ENCODE peak calls at places on chromosomes 13 and 19, in four cellular contexts. L is GM12878, D is H1, I is HepG2. Q is an unnamed sample.

GRCh38 chr19:2050349-2050990 is 574 bp downstream of the MKNK2 start:
- DNase-seq in L (no peak), D (no peak), I (no peak), Q (no peak)

GRCh38 chr13:24834902-24835510 is 71.0 kb downstream of the RNF17 start:
- DNase-seq in L (no peak), D (no peak), I (no peak), Q (no peak)

GRCh38 chr19:56476671-56477428 is at the start of gene ZNF667:
- DNase-seq in L (no peak), D (no peak), I (no peak), Q (no peak)

GRCh38 chr13:77857810-77858209 is 60.8 kb downstream of the EDNRB start:
- DNase-seq in L (no peak), D (no peak), I (no peak), Q (no peak)

GRCh38 chr19:28670894-28671293 is 542.1 kb downstream of the UQCRFS1 start:
- DNase-seq in L (no peak), D (no peak), I (no peak), Q (no peak)

GRCh38 chr13:50715402-50716146 is 127.9 kb downstream of the DLEU7 start:
- DNase-seq in L (no peak), D (no peak), I (no peak), Q (no peak)

GRCh38 chr13:41825691-41826090 is 135.2 kb downstream of the VWA8 start:
- DNase-seq in L (no peak), D (no peak), I (no peak), Q (no peak)

GRCh38 chr13:45441633-45442032 is 23.1 kb upstream of the COG3 start:
- DNase-seq in L (peak; percentile 60), D (no peak), I (peak; percentile 70), Q (no peak)

GRCh38 chr13:30312859-30313258 is 5.5 kb upstream of the KATNAL1 start:
- DNase-seq in L (no peak), D (no peak), I (no peak), Q (no peak)

GRCh38 chr19:54133312-54133956 is 4.1 kb upstream of the CNOT3 start:
- DNase-seq in L (no peak), D (peak; percentile 78), I (peak; percentile 84), Q (no peak)

GRCh38 chr13:24209138-24209537 is 48.6 kb downstream of the SPATA13 start:
- DNase-seq in L (no peak), D (no peak), I (no peak), Q (no peak)

GRCh38 chr13:110339263-110339662 is 32.2 kb downstream of the COL4A2 start:
- DNase-seq in L (no peak), D (no peak), I (no peak), Q (no peak)

GRCh38 chr19:58196911-58197616 is 14.2 kb downstream of the ZNF274 start:
- DNase-seq in L (no peak), D (no peak), I (peak; percentile 10), Q (no peak)

GRCh38 chr13:30745917-30746686 is 10.8 kb downstream of the ALOX5AP start:
- DNase-seq in L (no peak), D (no peak), I (peak; percentile 65), Q (no peak)

GRCh38 chr13:81639984-81640582 is 1299.2 kb upstream of the SPRY2 start:
- DNase-seq in L (no peak), D (no peak), I (peak; percentile 25), Q (no peak)

GRCh38 chr19:8609210-8610040 is 1.1 kb downstream of the ADAMTS10 start:
- DNase-seq in L (no peak), D (peak; percentile 36), I (peak; percentile 32), Q (no peak)

GRCh38 chr19:48714759-48715261 is 4.7 kb downstream of the MAMSTR start:
- DNase-seq in L (no peak), D (no peak), I (no peak), Q (no peak)

GRCh38 chr19:14400913-14401312 is 18.2 kb downstream of the DDX39A start:
- DNase-seq in L (peak; percentile 49), D (no peak), I (no peak), Q (no peak)

GRCh38 chr13:21014666-21015170 is 46.7 kb downstream of the LATS2 start:
- DNase-seq in L (no peak), D (no peak), I (peak; percentile 79), Q (no peak)

GRCh38 chr13:57408312-57408711 is 223.2 kb upstream of the PCDH17 start:
- DNase-seq in L (no peak), D (no peak), I (no peak), Q (no peak)

GRCh38 chr13:105603283-105603682 is 932.2 kb downstream of the EFNB2 start:
- DNase-seq in L (no peak), D (no peak), I (no peak), Q (no peak)

GRCh38 chr13:99303863-99304521 is 3.2 kb downstream of the GPR183 start:
- DNase-seq in L (no peak), D (no peak), I (no peak), Q (no peak)

GRCh38 chr13:99299545-99300341 is 7.5 kb downstream of the GPR183 start:
- DNase-seq in L (no peak), D (no peak), I (no peak), Q (no peak)

GRCh38 chr13:99301056-99301838 is 6.0 kb downstream of the GPR183 start:
- DNase-seq in L (no peak), D (no peak), I (no peak), Q (no peak)

GRCh38 chr13:99302637-99303505 is 4.3 kb downstream of the GPR183 start:
- DNase-seq in L (no peak), D (no peak), I (no peak), Q (no peak)

GRCh38 chr13:99301913-99302636 is 5.1 kb downstream of the GPR183 start:
- DNase-seq in L (no peak), D (no peak), I (no peak), Q (no peak)
- H3K9me3 ChIP-seq in L (no peaks in the 10 kb centered on the region), D (no peaks in the 10 kb centered on the region), I (no peaks in the 10 kb centered on the region), Q (no peaks in the 10 kb centered on the region)

GRCh38 chr13:39602614-39603366 is at the start of gene LHFPL6:
- DNase-seq in L (no peak), D (peak; percentile 46), I (peak; percentile 3), Q (peak; percentile 58)

GRCh38 chr13:39601636-39602035 is 1.4 kb downstream of the LHFPL6 start:
- DNase-seq in L (no peak), D (no peak), I (no peak), Q (no peak)

GRCh38 chr13:39604736-39605135 is 1.7 kb upstream of the LHFPL6 start:
- DNase-seq in L (no peak), D (no peak), I (no peak), Q (no peak)

GRCh38 chr13:39602277-39602613 is 748 bp downstream of the LHFPL6 start:
- DNase-seq in L (no peak), D (no peak), I (no peak), Q (no peak)

DNA sequence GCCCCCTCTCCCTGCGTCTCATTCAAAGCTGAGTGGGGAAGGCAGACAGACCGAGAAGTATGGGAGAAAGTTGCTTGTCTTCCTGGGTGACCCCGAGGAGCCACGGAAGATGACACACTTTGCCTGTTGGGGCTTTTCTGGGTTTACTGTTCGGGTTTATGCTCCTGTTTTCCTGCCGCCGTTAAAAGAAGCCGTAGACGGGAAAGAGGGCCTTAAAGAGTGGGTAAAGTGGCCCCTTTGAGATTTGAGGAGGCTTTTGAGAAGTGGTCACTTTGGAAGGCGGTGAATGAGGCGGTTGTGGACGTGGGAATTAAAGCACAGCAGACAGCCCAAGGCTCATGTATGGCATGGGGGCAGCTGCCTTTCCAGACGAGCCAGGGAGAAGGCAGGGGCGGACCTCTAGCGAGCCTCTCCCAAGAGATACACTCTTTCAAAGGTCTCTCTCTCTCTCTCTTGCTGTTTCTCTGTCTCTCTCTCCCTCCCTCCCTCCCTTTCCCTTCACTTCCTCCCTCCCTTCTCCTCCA is 493 bp upstream of the LHFPL6 start:
- DNase-seq in L (no peak), D (no peak), I (no peak), Q (no peak)
- TF ChIP-seq SUZ12 in L (no peak), D (no peak), I (no peak), Q (no peak)

GRCh38 chr13:94966380-94966779 is 254.0 kb upstream of the SOX21 start:
- DNase-seq in L (no peak), D (no peak), I (no peak), Q (no peak)
- H3K9me3 ChIP-seq in L (no peaks in the 10 kb centered on the region), D (no peaks in the 10 kb centered on the region), I (no peaks in the 10 kb centered on the region), Q (no peaks in the 10 kb centered on the region)

DNA sequence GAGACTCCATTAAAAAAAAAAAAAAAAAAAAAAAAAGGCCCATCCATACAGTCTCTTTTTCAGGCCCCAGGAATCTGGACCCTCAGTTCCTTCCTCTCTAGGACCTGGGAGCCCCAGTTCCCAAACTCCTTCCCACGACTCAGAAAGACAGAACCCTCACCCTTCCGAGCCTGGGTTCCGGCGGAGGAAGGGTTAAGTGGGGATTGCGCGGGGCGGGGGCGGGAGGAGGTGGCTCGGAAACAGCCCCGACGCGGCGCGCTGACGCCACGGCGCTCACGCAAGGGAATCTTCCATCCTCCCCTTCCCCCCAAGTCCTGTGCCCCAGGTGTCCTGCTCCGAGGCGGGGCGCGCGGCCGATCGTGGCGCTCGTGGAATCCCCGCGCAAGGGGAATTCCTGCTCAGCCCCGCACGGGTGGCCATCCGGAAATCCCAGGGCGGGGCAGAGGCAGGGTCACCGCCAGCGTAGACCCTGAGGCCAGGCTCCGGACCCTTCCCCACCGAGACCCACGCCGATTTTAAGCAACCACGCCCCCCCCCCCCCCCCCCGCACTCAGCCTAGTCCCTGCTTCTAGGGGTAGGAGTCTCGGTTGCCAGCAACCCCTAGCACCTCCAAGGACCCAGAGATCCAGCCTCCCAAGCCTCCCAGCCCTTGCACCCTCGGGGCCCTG is 659 bp downstream of the NFKBID start:
- DNase-seq in L (peak; percentile 78), D (no peak), I (peak; percentile 47), Q (no peak)
- TF ChIP-seq SUZ12 in L (no peak), D (peak; percentile 31), I (no peak), Q (no peak)

GRCh38 chr19:45179063-45179847 is 671 bp downstream of the BLOC1S3 start:
- DNase-seq in L (no peak), D (no peak), I (no peak), Q (no peak)

GRCh38 chr19:45175663-45176345 is 2.2 kb downstream of the TRAPPC6A start:
- DNase-seq in L (no peak), D (no peak), I (no peak), Q (no peak)

GRCh38 chr19:45179848-45180370 is 1.3 kb downstream of the BLOC1S3 start:
- DNase-seq in L (no peak), D (no peak), I (no peak), Q (no peak)

GRCh38 chr19:45178262-45179062 is at the start of gene BLOC1S3:
- DNase-seq in L (peak; percentile 100), D (peak; percentile 98), I (peak; percentile 100), Q (peak; percentile 97)

DNA sequence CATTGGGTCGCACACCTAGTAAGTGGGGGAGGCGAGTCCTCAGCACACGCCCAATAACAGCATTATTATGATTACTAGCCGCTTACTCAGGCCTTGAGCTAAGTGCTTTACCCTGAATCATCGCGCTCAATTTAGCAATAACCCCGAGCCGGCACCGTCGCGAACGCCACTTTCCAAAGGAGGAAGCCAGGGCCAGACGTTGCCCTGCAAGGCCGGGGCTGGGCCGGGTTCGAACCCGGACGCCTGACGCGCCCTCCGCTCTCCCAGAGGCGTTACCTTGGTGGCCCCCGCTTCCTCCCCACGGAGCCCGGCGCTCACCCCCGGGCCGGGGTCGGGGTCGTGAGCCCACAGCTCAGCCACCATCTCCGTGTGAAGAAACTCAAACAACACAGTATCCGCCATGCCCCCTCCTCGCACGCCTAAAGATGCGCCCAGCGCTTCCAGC is at the start of gene TRAPPC6A:
- DNase-seq in L (no peak), D (no peak), I (no peak), Q (no peak)
- H3K9me3 ChIP-seq in L (no peaks in the 10 kb centered on the region), D (no peaks in the 10 kb centered on the region), I (no peaks in the 10 kb centered on the region), Q (no peaks in the 10 kb centered on the region)